ENCODE peak calls at places on chromosome 20, in nine cellular contexts. One of them, this sample, is unnamed.
A peak's percentile ranks its signal among the peaks of the same experiment; 100 is the strongest.

GRCh38 chr20:49282584-49283171 is 4.8 kb upstream of the ZNFX1 start:
- DNase-seq in CD8-positive, alpha-beta T cell: no peak
- DNase-seq in mesendoderm: peak; percentile 42
- DNase-seq in Peyer's patch: no peak
- DNase-seq in uterus: no peak
- DNase-seq in heart left ventricle: no peak
- DNase-seq in colonic mucosa: no peak
- DNase-seq in cardiac muscle cell: no peak
- DNase-seq in neural progenitor cell: peak; percentile 70
- DNase-seq in this sample: no peak

GRCh38 chr20:60579941-60580515 is 621.8 kb downstream of the CDH26 start:
- DNase-seq in CD8-positive, alpha-beta T cell: no peak
- DNase-seq in mesendoderm: peak; percentile 6
- DNase-seq in Peyer's patch: no peak
- DNase-seq in uterus: no peak
- DNase-seq in heart left ventricle: no peak
- DNase-seq in colonic mucosa: no peak
- DNase-seq in cardiac muscle cell: no peak
- DNase-seq in neural progenitor cell: no peak
- DNase-seq in this sample: no peak

GRCh38 chr20:41697861-41698559 is 79.8 kb upstream of the CHD6 start:
- DNase-seq in CD8-positive, alpha-beta T cell: no peak
- DNase-seq in mesendoderm: peak; percentile 66
- DNase-seq in Peyer's patch: no peak
- DNase-seq in uterus: no peak
- DNase-seq in heart left ventricle: no peak
- DNase-seq in colonic mucosa: peak; percentile 23
- DNase-seq in cardiac muscle cell: peak; percentile 57
- DNase-seq in neural progenitor cell: peak; percentile 57
- DNase-seq in this sample: no peak

GRCh38 chr20:37521091-37521771 is at the start of gene NNAT:
- DNase-seq in CD8-positive, alpha-beta T cell: peak; percentile 47
- DNase-seq in mesendoderm: peak; percentile 59
- DNase-seq in Peyer's patch: no peak
- DNase-seq in uterus: no peak
- DNase-seq in heart left ventricle: no peak
- DNase-seq in colonic mucosa: no peak
- DNase-seq in cardiac muscle cell: peak; percentile 17
- DNase-seq in neural progenitor cell: no peak
- DNase-seq in this sample: no peak

GRCh38 chr20:48721324-48722001 is 106.3 kb downstream of the PREX1 start:
- DNase-seq in CD8-positive, alpha-beta T cell: no peak
- DNase-seq in mesendoderm: no peak
- DNase-seq in Peyer's patch: no peak
- DNase-seq in uterus: no peak
- DNase-seq in heart left ventricle: no peak
- DNase-seq in colonic mucosa: no peak
- DNase-seq in cardiac muscle cell: peak; percentile 23
- DNase-seq in neural progenitor cell: no peak
- DNase-seq in this sample: no peak

GRCh38 chr20:9369557-9369956 is 144.8 kb upstream of the LAMP5 start:
- DNase-seq in CD8-positive, alpha-beta T cell: no peak
- DNase-seq in mesendoderm: no peak
- DNase-seq in Peyer's patch: no peak
- DNase-seq in uterus: no peak
- DNase-seq in heart left ventricle: no peak
- DNase-seq in colonic mucosa: no peak
- DNase-seq in cardiac muscle cell: no peak
- DNase-seq in neural progenitor cell: no peak
- DNase-seq in this sample: no peak

GRCh38 chr20:324177-325042 is 942 bp upstream of the SOX12 start:
- DNase-seq in CD8-positive, alpha-beta T cell: peak; percentile 91
- DNase-seq in mesendoderm: peak; percentile 96
- DNase-seq in Peyer's patch: peak; percentile 97
- DNase-seq in uterus: peak; percentile 89
- DNase-seq in heart left ventricle: peak; percentile 93
- DNase-seq in colonic mucosa: peak; percentile 97
- DNase-seq in cardiac muscle cell: peak; percentile 89
- DNase-seq in neural progenitor cell: peak; percentile 93
- DNase-seq in this sample: peak; percentile 86

GRCh38 chr20:59783020-59784010 is 150.1 kb downstream of the SYCP2 start:
- DNase-seq in CD8-positive, alpha-beta T cell: peak; percentile 49
- DNase-seq in mesendoderm: peak; percentile 84
- DNase-seq in Peyer's patch: peak; percentile 77
- DNase-seq in uterus: peak; percentile 30
- DNase-seq in heart left ventricle: peak; percentile 39
- DNase-seq in colonic mucosa: peak; percentile 36
- DNase-seq in cardiac muscle cell: peak; percentile 46
- DNase-seq in neural progenitor cell: peak; percentile 87
- DNase-seq in this sample: peak; percentile 37

GRCh38 chr20:49747707-49748524 is 34.2 kb upstream of the B4GALT5 start:
- DNase-seq in CD8-positive, alpha-beta T cell: no peak
- DNase-seq in mesendoderm: no peak
- DNase-seq in Peyer's patch: peak; percentile 53
- DNase-seq in uterus: peak; percentile 89
- DNase-seq in heart left ventricle: peak; percentile 97
- DNase-seq in colonic mucosa: peak; percentile 43
- DNase-seq in cardiac muscle cell: peak; percentile 96
- DNase-seq in neural progenitor cell: no peak
- DNase-seq in this sample: peak; percentile 80

DNA sequence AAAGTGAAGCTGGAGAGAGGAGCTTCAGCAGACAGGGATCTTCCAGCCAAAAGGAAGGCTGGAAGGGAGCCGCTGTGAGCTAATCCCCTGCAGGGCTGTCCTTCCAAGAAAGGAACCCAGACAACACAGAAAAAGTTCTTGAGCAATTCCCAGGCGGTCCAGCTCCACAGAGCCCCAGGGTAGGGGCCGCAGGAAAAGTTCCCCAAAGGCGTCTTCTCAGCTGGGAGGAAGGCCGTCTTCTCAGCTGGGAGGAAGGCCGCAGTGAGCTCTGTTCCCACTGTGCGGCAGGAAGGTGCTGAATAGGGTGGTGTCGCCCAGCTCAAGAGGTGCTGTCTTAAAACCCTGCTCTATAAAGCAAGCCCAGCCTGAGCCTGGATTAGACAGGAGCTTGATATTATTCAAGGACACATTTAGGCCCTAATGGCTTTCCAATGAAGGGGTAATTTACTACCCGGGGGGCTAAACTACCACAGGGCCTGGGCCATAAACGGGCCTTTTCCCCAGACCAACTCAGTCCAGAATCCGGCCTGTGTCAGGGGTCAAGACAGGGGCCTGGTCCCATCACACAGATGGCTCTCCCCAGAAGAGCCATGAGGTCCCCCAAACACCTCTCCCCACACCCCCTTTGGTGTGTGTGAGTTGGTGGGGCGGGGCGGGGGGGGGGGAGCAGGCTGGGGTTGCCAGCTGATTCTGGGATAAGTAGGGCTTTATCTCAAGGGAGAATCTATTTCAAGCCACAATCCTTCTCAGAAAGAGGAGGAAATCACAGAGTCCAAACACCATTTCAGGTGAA is 103.6 kb downstream of the NOL4L start:
- DNase-seq in CD8-positive, alpha-beta T cell: no peak
- DNase-seq in mesendoderm: peak; percentile 8
- DNase-seq in Peyer's patch: peak; percentile 62
- DNase-seq in uterus: no peak
- DNase-seq in heart left ventricle: peak; percentile 46
- DNase-seq in colonic mucosa: peak; percentile 66
- DNase-seq in cardiac muscle cell: peak; percentile 40
- DNase-seq in neural progenitor cell: peak; percentile 45
- DNase-seq in this sample: no peak
- H3K4me1 ChIP-seq in CD8-positive, alpha-beta T cell: peaks cover 66% of the 10 kb centered on the region
- H3K4me1 ChIP-seq in mesendoderm: no peaks in the 10 kb centered on the region
- H3K4me1 ChIP-seq in Peyer's patch: peaks cover 11% of the 10 kb centered on the region
- H3K4me1 ChIP-seq in uterus: peaks cover 5% of the 10 kb centered on the region
- H3K4me1 ChIP-seq in heart left ventricle: peaks cover 15% of the 10 kb centered on the region
- H3K4me1 ChIP-seq in colonic mucosa: peaks cover 34% of the 10 kb centered on the region
- H3K4me1 ChIP-seq in cardiac muscle cell: peaks cover 40% of the 10 kb centered on the region
- H3K4me1 ChIP-seq in neural progenitor cell: peaks cover 37% of the 10 kb centered on the region
- H3K4me1 ChIP-seq in this sample: peaks cover 8% of the 10 kb centered on the region

DNA sequence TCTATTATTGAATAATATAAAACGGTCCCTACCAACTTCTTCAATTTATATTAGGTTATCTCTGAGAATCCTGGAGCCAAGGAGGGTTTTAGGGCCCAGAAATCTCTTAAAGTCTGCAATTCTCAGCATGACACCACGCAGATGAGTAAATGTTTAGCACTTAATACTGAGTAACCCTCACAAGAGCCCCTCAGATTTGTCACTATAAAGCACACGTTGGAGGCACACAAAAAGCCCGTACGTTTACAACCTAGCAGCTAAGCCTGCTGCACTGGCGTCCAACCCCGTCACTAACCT is 1.2 kb downstream of the CPNE1 start:
- DNase-seq in CD8-positive, alpha-beta T cell: no peak
- DNase-seq in mesendoderm: no peak
- DNase-seq in Peyer's patch: no peak
- DNase-seq in uterus: no peak
- DNase-seq in heart left ventricle: no peak
- DNase-seq in colonic mucosa: no peak
- DNase-seq in cardiac muscle cell: no peak
- DNase-seq in neural progenitor cell: no peak
- DNase-seq in this sample: no peak
- H3K4me1 ChIP-seq in CD8-positive, alpha-beta T cell: peaks cover 39% of the 10 kb centered on the region
- H3K4me1 ChIP-seq in mesendoderm: no peaks in the 10 kb centered on the region
- H3K4me1 ChIP-seq in Peyer's patch: peaks cover 14% of the 10 kb centered on the region
- H3K4me1 ChIP-seq in uterus: no peaks in the 10 kb centered on the region
- H3K4me1 ChIP-seq in heart left ventricle: peaks cover 29% of the 10 kb centered on the region
- H3K4me1 ChIP-seq in colonic mucosa: peaks cover 11% of the 10 kb centered on the region
- H3K4me1 ChIP-seq in cardiac muscle cell: peaks cover 30% of the 10 kb centered on the region
- H3K4me1 ChIP-seq in neural progenitor cell: peaks cover 26% of the 10 kb centered on the region
- H3K4me1 ChIP-seq in this sample: no peaks in the 10 kb centered on the region

GRCh38 chr20:51494241-51495110 is 48.0 kb downstream of the NFATC2 start:
- DNase-seq in CD8-positive, alpha-beta T cell: peak; percentile 63
- DNase-seq in mesendoderm: no peak
- DNase-seq in Peyer's patch: no peak
- DNase-seq in uterus: no peak
- DNase-seq in heart left ventricle: no peak
- DNase-seq in colonic mucosa: no peak
- DNase-seq in cardiac muscle cell: no peak
- DNase-seq in neural progenitor cell: no peak
- DNase-seq in this sample: no peak

GRCh38 chr20:51495921-51496545 is 46.5 kb downstream of the NFATC2 start:
- DNase-seq in CD8-positive, alpha-beta T cell: no peak
- DNase-seq in mesendoderm: no peak
- DNase-seq in Peyer's patch: no peak
- DNase-seq in uterus: no peak
- DNase-seq in heart left ventricle: no peak
- DNase-seq in colonic mucosa: no peak
- DNase-seq in cardiac muscle cell: no peak
- DNase-seq in neural progenitor cell: no peak
- DNase-seq in this sample: no peak

GRCh38 chr20:51497542-51498467 is 44.7 kb downstream of the NFATC2 start:
- DNase-seq in CD8-positive, alpha-beta T cell: peak; percentile 64
- DNase-seq in mesendoderm: no peak
- DNase-seq in Peyer's patch: no peak
- DNase-seq in uterus: no peak
- DNase-seq in heart left ventricle: peak; percentile 52
- DNase-seq in colonic mucosa: no peak
- DNase-seq in cardiac muscle cell: peak; percentile 52
- DNase-seq in neural progenitor cell: no peak
- DNase-seq in this sample: no peak

GRCh38 chr20:51498765-51499540 is 43.6 kb downstream of the NFATC2 start:
- DNase-seq in CD8-positive, alpha-beta T cell: no peak
- DNase-seq in mesendoderm: no peak
- DNase-seq in Peyer's patch: no peak
- DNase-seq in uterus: no peak
- DNase-seq in heart left ventricle: no peak
- DNase-seq in colonic mucosa: no peak
- DNase-seq in cardiac muscle cell: no peak
- DNase-seq in neural progenitor cell: no peak
- DNase-seq in this sample: no peak

GRCh38 chr20:51496964-51497363 is 45.6 kb downstream of the NFATC2 start:
- DNase-seq in CD8-positive, alpha-beta T cell: no peak
- DNase-seq in mesendoderm: no peak
- DNase-seq in Peyer's patch: no peak
- DNase-seq in uterus: no peak
- DNase-seq in heart left ventricle: no peak
- DNase-seq in colonic mucosa: no peak
- DNase-seq in cardiac muscle cell: no peak
- DNase-seq in neural progenitor cell: no peak
- DNase-seq in this sample: no peak
- H3K4me1 ChIP-seq in CD8-positive, alpha-beta T cell: peaks cover 97% of the 10 kb centered on the region
- H3K4me1 ChIP-seq in mesendoderm: peaks cover 13% of the 10 kb centered on the region
- H3K4me1 ChIP-seq in Peyer's patch: no peaks in the 10 kb centered on the region
- H3K4me1 ChIP-seq in uterus: peaks cover 5% of the 10 kb centered on the region
- H3K4me1 ChIP-seq in heart left ventricle: peaks cover 20% of the 10 kb centered on the region
- H3K4me1 ChIP-seq in colonic mucosa: no peaks in the 10 kb centered on the region
- H3K4me1 ChIP-seq in cardiac muscle cell: peaks cover 18% of the 10 kb centered on the region
- H3K4me1 ChIP-seq in neural progenitor cell: peaks cover 6% of the 10 kb centered on the region
- H3K4me1 ChIP-seq in this sample: no peaks in the 10 kb centered on the region

DNA sequence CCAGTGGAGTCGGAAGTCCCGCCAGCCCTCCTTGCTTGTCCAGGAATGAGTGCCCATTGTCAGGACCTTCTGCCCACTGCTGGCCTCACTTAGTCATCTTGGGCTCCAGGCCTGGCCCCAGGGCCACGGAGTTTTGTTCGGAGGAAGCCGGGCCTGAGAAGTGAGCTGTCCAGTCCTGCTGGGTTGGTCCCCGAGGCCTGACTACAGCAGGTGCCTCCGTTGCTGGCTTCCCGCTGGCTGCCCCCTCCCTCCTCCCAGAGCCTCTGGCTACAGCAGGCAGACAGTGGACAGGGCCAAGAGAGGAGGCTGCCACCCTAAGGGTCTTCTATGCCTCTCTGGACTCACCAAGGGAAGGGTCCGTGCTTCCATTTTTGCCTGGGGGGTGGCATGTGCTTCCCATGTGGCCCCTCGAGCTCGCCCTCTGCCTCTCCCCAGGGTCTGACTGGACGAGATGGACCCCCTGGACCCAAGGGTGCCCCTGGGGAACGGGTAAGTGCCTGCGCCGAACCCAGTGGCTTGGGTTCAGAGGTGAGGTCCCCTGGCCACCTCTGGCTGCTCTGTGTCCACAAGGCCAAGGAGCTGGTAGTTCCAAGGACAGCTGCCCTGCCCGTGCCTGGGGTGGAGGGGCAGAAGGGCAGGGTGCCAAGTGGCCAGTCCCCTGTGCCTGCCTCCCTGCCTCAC is 2.8 kb downstream of the COL9A3 start:
- DNase-seq in CD8-positive, alpha-beta T cell: no peak
- DNase-seq in mesendoderm: no peak
- DNase-seq in Peyer's patch: no peak
- DNase-seq in uterus: no peak
- DNase-seq in heart left ventricle: no peak
- DNase-seq in colonic mucosa: no peak
- DNase-seq in cardiac muscle cell: peak; percentile 62
- DNase-seq in neural progenitor cell: no peak
- DNase-seq in this sample: no peak
- H3K4me1 ChIP-seq in CD8-positive, alpha-beta T cell: peaks cover 20% of the 10 kb centered on the region
- H3K4me1 ChIP-seq in mesendoderm: peaks cover 4% of the 10 kb centered on the region
- H3K4me1 ChIP-seq in Peyer's patch: peaks cover 13% of the 10 kb centered on the region
- H3K4me1 ChIP-seq in uterus: peaks cover 42% of the 10 kb centered on the region
- H3K4me1 ChIP-seq in heart left ventricle: peaks cover 37% of the 10 kb centered on the region
- H3K4me1 ChIP-seq in colonic mucosa: peaks cover 20% of the 10 kb centered on the region
- H3K4me1 ChIP-seq in cardiac muscle cell: peaks cover 12% of the 10 kb centered on the region
- H3K4me1 ChIP-seq in neural progenitor cell: peaks cover 34% of the 10 kb centered on the region
- H3K4me1 ChIP-seq in this sample: peaks cover 6% of the 10 kb centered on the region